ENCODE peak calls at places on chromosomes 6 and 20, in four cellular contexts. R is astrocyte of the spinal cord, C is fibroblast of lung, T is spleen. L is an unnamed sample.

GRCh38 chr6:151679081-151679480 is 128.4 kb upstream of the ESR1 start:
- DNase-seq in T (no peak), C (peak; percentile 28), R (peak; percentile 14), L (no peak)

GRCh38 chr6:143198312-143198711 is 137.6 kb downstream of the AIG1 start:
- DNase-seq in R (no peak), C (no peak), T (no peak), L (no peak)

GRCh38 chr20:61886721-61887658 is 178.7 kb downstream of the TAF4 start:
- DNase-seq in T (peak; percentile 69), R (peak; percentile 32), C (peak; percentile 46), L (peak; percentile 84)

GRCh38 chr6:21996425-21997207 is 300.2 kb downstream of the PRL start:
- DNase-seq in R (peak; percentile 39), T (no peak), C (no peak), L (no peak)

GRCh38 chr6:149763866-149764265 is 14.3 kb downstream of the PCMT1 start:
- DNase-seq in C (no peak), T (no peak), R (no peak), L (no peak)

GRCh38 chr20:7710440-7710839 is 229.8 kb downstream of the HAO1 start:
- DNase-seq in R (peak; percentile 76), T (no peak), C (no peak), L (no peak)

GRCh38 chr20:23928788-23929187 is 49.2 kb upstream of the CST5 start:
- DNase-seq in T (no peak), C (no peak), R (no peak), L (no peak)

GRCh38 chr20:18702736-18703135 is 110.8 kb upstream of the SCP2D1 start:
- DNase-seq in C (no peak), T (no peak), R (peak; percentile 15), L (no peak)

GRCh38 chr6:26545617-26546016 is 7.5 kb downstream of the HMGN4 start:
- DNase-seq in T (no peak), C (no peak), R (no peak), L (no peak)

GRCh38 chr6:43785904-43786303 is 15.9 kb downstream of the VEGFA start:
- DNase-seq in C (no peak), R (no peak), T (no peak), L (no peak)

GRCh38 chr6:15608406-15608805 is 54.4 kb downstream of the DTNBP1 start:
- DNase-seq in C (peak; percentile 43), R (peak; percentile 56), T (no peak), L (no peak)

GRCh38 chr6:112571886-112572285 is 224.8 kb downstream of the RFPL4B start:
- DNase-seq in T (no peak), R (peak; percentile 86), C (peak; percentile 66), L (no peak)

GRCh38 chr6:113886512-113886911 is 29.4 kb downstream of the MARCKS start:
- DNase-seq in C (no peak), R (no peak), T (no peak), L (no peak)

GRCh38 chr6:113882341-113882740 is 25.2 kb downstream of the MARCKS start:
- DNase-seq in C (peak; percentile 3), T (no peak), R (no peak), L (no peak)

GRCh38 chr6:113879186-113880096 is 22.3 kb downstream of the MARCKS start:
- DNase-seq in R (peak; percentile 86), T (no peak), C (peak; percentile 76), L (peak; percentile 80)

GRCh38 chr6:113876654-113877053 is 19.5 kb downstream of the MARCKS start:
- DNase-seq in R (no peak), T (no peak), C (peak; percentile 25), L (no peak)

DNA sequence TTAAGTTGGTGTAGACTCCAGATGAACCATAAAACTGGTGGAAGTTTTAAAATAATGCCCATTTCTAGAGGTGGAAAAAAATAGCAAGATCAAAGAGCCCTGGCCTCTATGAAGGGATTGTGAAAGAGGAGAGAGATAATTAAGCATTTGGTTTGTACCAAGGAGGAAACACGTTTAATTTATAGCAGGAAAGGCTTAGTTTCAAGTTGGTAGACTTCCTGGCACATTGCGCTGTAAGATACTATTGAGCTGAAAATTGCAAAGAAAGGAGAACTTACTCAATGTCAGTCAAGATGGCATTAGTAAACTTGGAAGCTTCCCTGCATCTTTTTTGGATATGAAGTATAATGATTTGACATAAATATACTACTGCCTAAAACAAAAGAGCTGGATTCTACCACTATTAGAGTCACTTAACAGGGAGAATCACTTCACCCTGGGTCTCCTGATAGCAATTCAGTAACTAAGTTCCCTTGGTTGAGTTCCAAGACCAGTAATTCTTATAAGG is 24.4 kb downstream of the MARCKS start:
- DNase-seq in R (no peak), C (no peak), T (no peak), L (no peak)
- H3K4me3 ChIP-seq in R (no peak overlapping the region), C (no peak overlapping the region), T (no peak overlapping the region), L (no peak overlapping the region)

DNA sequence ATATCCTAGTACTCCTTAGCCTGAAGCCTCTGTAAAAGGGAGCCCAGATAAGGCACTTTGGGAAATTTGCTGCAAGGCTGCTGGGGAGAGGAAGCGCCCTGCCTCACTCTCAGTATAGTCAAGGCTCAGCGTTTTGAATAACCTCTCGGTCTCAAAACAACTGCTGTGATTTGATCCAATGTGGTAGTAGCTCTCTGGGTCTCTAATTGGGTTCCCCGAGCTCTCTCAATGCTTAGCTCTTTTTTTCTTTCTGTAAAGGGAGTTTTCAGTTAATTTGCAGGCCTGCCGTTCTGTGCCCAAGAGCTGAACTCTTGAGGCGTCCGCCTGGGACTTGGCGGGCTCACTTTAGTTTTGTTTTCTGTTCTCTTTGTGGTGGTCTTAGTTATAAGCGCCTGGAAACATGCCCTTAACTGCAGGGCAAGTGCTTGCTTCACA is 41.2 kb downstream of the ZHX3 start:
- DNase-seq in C (peak; percentile 35), R (peak; percentile 83), T (no peak), L (no peak)
- H3K4me3 ChIP-seq in C (no peak overlapping the region), R (no peak overlapping the region), T (no peak overlapping the region), L (no peak overlapping the region)

DNA sequence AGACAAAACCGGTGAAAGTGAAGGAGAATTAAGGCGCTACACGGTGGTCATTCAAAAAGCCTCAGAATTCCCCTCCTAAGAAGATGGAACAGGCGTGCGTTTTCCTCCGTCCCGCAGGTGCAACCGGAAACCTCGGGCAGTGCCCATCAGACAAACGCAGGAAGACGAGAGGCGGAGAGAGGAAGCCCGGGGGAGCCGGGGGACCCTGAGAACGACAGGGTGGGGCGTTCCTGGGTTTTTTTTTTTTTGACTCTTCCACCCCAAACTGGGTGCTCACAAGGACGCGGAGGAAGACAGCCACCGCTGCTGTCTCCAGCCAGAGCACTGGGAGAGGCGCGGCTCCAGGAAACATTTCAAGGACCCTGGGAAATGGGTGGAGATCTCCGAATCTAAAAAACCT is 25.4 kb downstream of the TTLL2 start:
- DNase-seq in C (no peak), R (no peak), T (peak; percentile 76), L (no peak)
- H3K4me3 ChIP-seq in C (no peak overlapping the region), R (peak overlapping the region; percentile 34), T (peak overlapping the region; percentile 45), L (peak overlapping the region; percentile 73)

GRCh38 chr6:136039185-136039584 is 187.7 kb downstream of the PDE7B start:
- DNase-seq in T (no peak), R (no peak), C (peak; percentile 41), L (no peak)
- H3K4me3 ChIP-seq in T (no peak overlapping the region), R (peak overlapping the region; percentile 45), C (peak overlapping the region; percentile 57), L (no peak overlapping the region)

DNA sequence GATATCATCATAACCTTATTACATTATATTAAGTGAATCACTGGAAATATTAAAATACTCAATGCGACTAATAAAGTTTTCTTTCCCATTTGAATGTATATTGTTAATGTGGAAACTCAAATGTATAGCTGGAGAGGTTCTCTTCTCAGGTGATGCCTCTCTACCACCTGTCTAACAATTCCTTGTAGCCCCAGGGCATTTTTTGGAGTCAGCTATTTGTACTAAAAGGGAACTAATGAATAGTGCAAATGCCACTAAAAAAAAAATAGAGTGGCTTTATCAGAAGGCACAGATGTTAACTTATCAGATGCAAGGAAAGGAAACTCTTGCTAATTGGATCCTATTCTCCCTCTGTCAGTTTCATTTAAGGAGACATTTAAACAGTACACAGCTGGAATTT is 896.9 kb upstream of the SLC35B3 start:
- DNase-seq in C (no peak), R (no peak), T (no peak), L (no peak)
- H3K4me3 ChIP-seq in C (no peak overlapping the region), R (no peak overlapping the region), T (no peak overlapping the region), L (no peak overlapping the region)